ENCODE peak calls at places on chromosome 14, in four cellular contexts. J, V, A and U are unnamed samples.

GRCh38 chr14:73250781-73251500 is 13.6 kb downstream of the PAPLN start:
- DNase-seq in A (no peak), V (no peak), J (no peak), U (no peak)

GRCh38 chr14:36057452-36058142 is 118.9 kb downstream of the PTCSC3 start:
- DNase-seq in J (peak), A (no peak), V (no peak), U (no peak)

GRCh38 chr14:79064200-79064599 is 894.0 kb downstream of the NRXN3 start:
- DNase-seq in A (no peak), J (no peak), V (no peak), U (no peak)

GRCh38 chr14:33573296-33573695 is 377.6 kb downstream of the EGLN3 start:
- DNase-seq in A (no peak), J (no peak), V (no peak), U (no peak)

GRCh38 chr14:64732066-64732465 is 27.8 kb downstream of the PLEKHG3 start:
- DNase-seq in A (no peak), V (no peak), J (no peak), U (no peak)

GRCh38 chr14:53355581-53356112 is 202.5 kb upstream of the DDHD1 start:
- DNase-seq in A (no peak), V (no peak), J (peak), U (no peak)

GRCh38 chr14:36233217-36233616 is 56.7 kb upstream of the PTCSC3 start:
- DNase-seq in J (no peak), V (no peak), A (no peak), U (no peak)

GRCh38 chr14:106556665-106557289 is 1030.4 kb downstream of the TMEM121 start:
- DNase-seq in A (peak), V (peak), J (no peak), U (peak)

GRCh38 chr14:78714722-78715121 is 544.5 kb downstream of the NRXN3 start:
- DNase-seq in J (no peak), A (no peak), V (no peak), U (no peak)

GRCh38 chr14:56491299-56492285 is 88.0 kb upstream of the TMEM260 start:
- DNase-seq in J (peak), V (peak), A (peak), U (peak)

GRCh38 chr14:82060219-82060618 is 526.6 kb upstream of the SEL1L start:
- DNase-seq in J (no peak), V (no peak), A (no peak), U (no peak)

GRCh38 chr14:56854325-56854724 is 44.0 kb upstream of the OTX2 start:
- DNase-seq in A (no peak), J (no peak), V (no peak), U (no peak)

GRCh38 chr14:77848031-77848430 is 48.1 kb downstream of the ADCK1 start:
- DNase-seq in J (no peak), A (no peak), V (no peak), U (no peak)

GRCh38 chr14:30115756-30116155 is 188.1 kb upstream of the PRKD1 start:
- DNase-seq in V (no peak), J (no peak), A (no peak), U (no peak)

GRCh38 chr14:56199976-56200577 is 81.9 kb downstream of the PELI2 start:
- DNase-seq in A (no peak), V (no peak), J (no peak), U (no peak)

GRCh38 chr14:88518592-88519512 is 36.0 kb downstream of the PTPN21 start:
- DNase-seq in J (no peak), A (no peak), V (no peak), U (no peak)

GRCh38 chr14:38723277-38723676 is 379.8 kb downstream of the SEC23A start:
- DNase-seq in J (no peak), A (no peak), V (no peak), U (no peak)

GRCh38 chr14:32762886-32763285 is 175.8 kb upstream of the NPAS3 start:
- DNase-seq in V (no peak), J (no peak), A (no peak), U (no peak)

GRCh38 chr14:106228541-106229158 is 702.3 kb downstream of the TMEM121 start:
- DNase-seq in J (no peak), A (no peak), V (no peak), U (no peak)

GRCh38 chr14:55665067-55665700 is 85.2 kb downstream of the KTN1 start:
- DNase-seq in J (no peak), A (no peak), V (no peak), U (no peak)

GRCh38 chr14:79465651-79466050 is 745.7 kb downstream of the DIO2 start:
- DNase-seq in V (no peak), J (no peak), A (no peak), U (no peak)

GRCh38 chr14:102728509-102728908 is 48.7 kb upstream of the TRAF3 start:
- DNase-seq in J (no peak), A (no peak), V (no peak), U (no peak)

GRCh38 chr14:61183486-61183885 is 97.7 kb downstream of the TMEM30B start:
- DNase-seq in A (no peak), J (no peak), V (no peak), U (no peak)

GRCh38 chr14:91186515-91187066 is 57.9 kb downstream of the GPR68 start:
- DNase-seq in V (no peak), J (no peak), A (no peak), U (no peak)

GRCh38 chr14:53896773-53897172 is 59.9 kb downstream of the BMP4 start:
- DNase-seq in A (no peak), J (no peak), V (no peak), U (no peak)

GRCh38 chr14:86457729-86458128 is 927.8 kb downstream of the FLRT2 start:
- DNase-seq in J (no peak), A (no peak), V (no peak), U (no peak)

GRCh38 chr14:54920052-54920451 is 17.4 kb upstream of the GCH1 start:
- DNase-seq in J (no peak), A (no peak), V (no peak), U (no peak)

GRCh38 chr14:57259672-57260071 is 9.0 kb downstream of the EXOC5 start:
- DNase-seq in A (no peak), J (no peak), V (no peak), U (no peak)

GRCh38 chr14:33922125-33922524 is 28.7 kb downstream of the EGLN3 start:
- DNase-seq in A (no peak), V (no peak), J (no peak), U (no peak)

GRCh38 chr14:83217492-83217891 is 1683.8 kb upstream of the SEL1L start:
- DNase-seq in V (no peak), A (no peak), J (no peak), U (no peak)

GRCh38 chr14:80475074-80475473 is 263.8 kb upstream of the DIO2 start:
- DNase-seq in A (no peak), J (no peak), V (no peak), U (no peak)

GRCh38 chr14:77143071-77143470 is 1.5 kb upstream of the ZDHHC22 start:
- DNase-seq in V (no peak), A (no peak), J (no peak), U (no peak)

GRCh38 chr14:95318399-95318834 is 1.3 kb downstream of the CLMN start:
- DNase-seq in J (no peak), A (no peak), V (no peak), U (no peak)

GRCh38 chr14:34053666-34054065 is 102.8 kb upstream of the EGLN3 start:
- DNase-seq in V (no peak), J (no peak), A (no peak), U (no peak)

GRCh38 chr14:86510503-86510902 is 980.6 kb downstream of the FLRT2 start:
- DNase-seq in J (no peak), A (no peak), V (no peak), U (no peak)

GRCh38 chr14:40058916-40059897 is 627.0 kb upstream of the FBXO33 start:
- DNase-seq in A (no peak), V (no peak), J (no peak), U (no peak)

GRCh38 chr14:35553808-35554207 is 19.8 kb downstream of the INSM2 start:
- DNase-seq in J (no peak), A (no peak), V (no peak), U (no peak)

GRCh38 chr14:71932229-71932951 is at the start of gene RGS6:
- DNase-seq in A (peak), V (no peak), J (peak), U (no peak)
- TF ChIP-seq TCF7L2 in A (no peak), V (no peak), J (no peak), U (no peak)

GRCh38 chr14:69973846-69974245 is 94.6 kb downstream of the SMOC1 start:
- DNase-seq in V (no peak), A (no peak), J (no peak), U (no peak)
- TF ChIP-seq POLR2AphosphoS5 in V (no peak), A (no peak), J (no peak), U (no peak)

DNA sequence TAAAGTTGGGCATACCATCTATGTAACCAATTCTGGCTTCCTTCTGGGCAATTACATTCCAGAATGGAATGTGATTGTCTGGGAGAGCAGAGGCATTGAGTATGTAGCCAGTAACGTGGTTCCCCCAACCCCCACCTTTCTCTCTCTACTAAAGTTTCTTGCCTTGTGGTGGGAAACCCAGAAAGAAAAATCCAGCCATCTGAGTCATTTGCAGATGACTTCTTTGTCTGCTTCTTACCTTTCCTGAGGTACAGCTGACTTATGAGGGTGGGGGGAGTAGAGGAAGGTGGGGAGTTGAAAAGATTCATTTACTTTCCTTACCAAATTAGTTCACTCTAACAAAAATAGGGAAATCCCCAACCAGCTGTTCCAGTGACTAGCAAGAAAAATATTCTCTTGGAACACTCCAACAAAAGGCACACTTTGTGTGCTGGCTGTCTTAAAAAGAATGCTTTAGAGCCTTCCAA is 112.1 kb upstream of the FRMD6 start:
- DNase-seq in J (no peak), V (no peak), A (no peak), U (no peak)
- TF ChIP-seq TCF7L2 in J (no peak), V (no peak), A (no peak), U (no peak)

GRCh38 chr14:44528180-44528579 is 21.1 kb upstream of the FSCB start:
- DNase-seq in J (no peak), V (no peak), A (no peak), U (no peak)
- TF ChIP-seq POLR2AphosphoS5 in J (no peak), V (no peak), A (no peak), U (no peak)

DNA sequence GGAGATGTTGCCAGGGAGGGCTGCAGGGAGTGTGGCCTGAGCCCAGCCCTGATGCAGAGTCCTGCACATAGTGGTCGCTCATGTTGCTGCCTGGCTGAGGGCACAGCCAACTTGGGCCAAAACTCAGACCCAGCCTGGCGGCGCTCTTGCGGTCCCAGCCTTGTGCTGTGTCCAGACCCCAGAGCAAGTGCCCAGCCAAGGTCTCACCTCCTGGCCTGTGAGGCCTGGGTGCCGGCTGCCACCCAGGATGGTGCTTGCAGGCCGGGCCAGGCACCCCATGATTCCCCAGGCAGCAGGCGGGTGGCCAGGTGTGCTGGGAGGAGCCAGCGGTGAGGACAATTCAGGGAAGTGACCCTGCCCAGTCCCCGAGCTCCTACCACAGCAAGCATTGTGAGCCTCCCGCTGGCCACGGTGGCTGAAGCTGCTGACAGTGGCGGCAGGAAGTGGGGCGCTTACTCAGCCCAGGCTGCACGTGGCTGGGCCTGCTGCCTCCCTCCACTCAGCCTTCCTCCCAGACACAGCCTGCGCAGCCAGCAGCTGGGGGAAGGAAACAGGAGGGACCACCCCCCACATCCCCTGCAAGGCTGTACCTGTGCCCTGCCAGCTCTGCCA is 17.7 kb upstream of the PGF start:
- DNase-seq in A (no peak), V (no peak), J (no peak), U (no peak)
- TF ChIP-seq TCF7L2 in A (no peak), V (no peak), J (no peak), U (no peak)

DNA sequence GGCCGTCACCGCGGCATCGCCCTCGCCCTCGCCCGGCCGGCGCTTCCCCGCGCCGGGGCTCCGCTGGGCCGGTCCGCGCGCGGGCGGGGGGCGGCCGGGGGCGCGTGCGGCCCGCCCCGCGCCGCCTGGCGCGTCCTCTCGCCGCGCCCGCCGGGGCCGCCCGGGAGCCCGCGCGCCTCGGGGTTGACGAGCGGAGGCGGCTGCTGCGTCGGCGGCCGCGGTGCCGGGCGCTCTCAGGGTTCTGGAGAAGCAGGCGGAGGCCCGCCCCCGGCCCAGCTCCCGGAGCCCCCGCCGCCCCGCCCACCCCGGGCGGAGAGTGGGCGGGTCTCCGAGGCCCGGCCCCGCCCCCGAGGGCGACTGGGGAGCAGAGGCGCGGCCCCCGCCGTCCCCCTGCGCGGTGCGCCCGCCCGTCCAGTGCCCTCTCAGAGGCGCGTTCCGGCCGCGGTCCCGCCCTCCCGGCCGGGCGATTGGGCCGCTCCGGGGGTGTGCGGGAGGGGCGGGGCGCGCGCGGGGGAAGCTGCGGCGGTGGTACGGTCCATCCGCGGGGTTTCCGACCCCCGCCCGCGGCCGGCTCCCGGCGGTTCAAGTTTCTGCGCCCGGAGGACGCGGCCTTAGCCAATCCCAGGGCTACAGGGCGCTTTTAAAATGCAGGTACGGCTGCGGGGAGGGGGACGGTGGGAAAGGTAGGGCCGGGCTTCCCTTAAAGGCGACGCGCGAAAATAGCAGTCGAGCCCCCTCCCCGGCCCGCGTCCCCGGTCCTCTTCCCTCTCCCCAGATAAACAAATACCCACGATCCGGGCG is at the start of gene CCDC85C:
- DNase-seq in J (peak), V (peak), A (peak), U (no peak)
- TF ChIP-seq POLR2AphosphoS5 in J (peak), V (no peak), A (peak), U (no peak)

DNA sequence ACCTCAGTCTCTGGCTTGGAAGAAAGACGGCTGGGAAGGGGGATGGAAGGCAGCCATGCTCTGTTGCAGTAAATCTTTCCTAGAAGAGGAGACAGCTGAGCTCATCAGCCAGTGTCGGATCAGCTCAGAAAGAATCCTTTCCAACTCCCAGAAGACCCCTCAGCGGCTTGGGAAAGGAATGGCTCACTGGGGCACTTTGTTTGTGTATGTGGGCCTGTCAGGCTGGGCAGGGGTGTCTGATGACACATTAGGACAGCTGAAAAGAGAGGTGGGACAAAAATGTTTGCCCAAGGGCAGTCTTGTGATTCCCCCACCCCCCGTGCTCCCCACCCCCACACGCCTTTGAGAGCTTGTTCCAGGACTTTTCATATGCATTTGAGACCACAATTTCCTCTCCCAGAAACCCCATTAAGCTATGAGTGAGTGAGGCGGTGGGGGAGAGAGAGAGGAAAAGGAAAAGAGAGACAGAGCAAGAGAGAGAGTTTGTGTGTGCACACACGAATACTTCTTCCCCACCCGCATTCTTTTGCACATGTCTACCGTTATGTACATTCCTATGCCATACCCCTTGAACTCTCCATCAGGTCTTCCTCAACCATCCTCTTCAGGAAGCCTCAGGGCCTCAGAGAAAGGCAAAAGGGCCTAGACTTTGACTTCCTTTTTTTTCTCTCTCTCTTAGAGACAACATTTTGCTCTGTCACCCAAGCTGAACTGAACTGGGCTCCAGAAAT is 198.9 kb downstream of the ZFP36L1 start:
- DNase-seq in V (no peak), J (no peak), A (peak), U (no peak)
- TF ChIP-seq TCF7L2 in V (no peak), J (no peak), A (no peak), U (no peak)